ENCODE peak calls at places on chromosomes 7 and 10, in ten cellular contexts. One of them, this sample, is unnamed.

GRCh38 chr10:70198696-70199466 is 28.6 kb upstream of the SAR1A start:
- DNase-seq in fibroblast of lung: no peak
- DNase-seq in HCT116: no peak
- DNase-seq in lung: no peak
- DNase-seq in hepatocyte: no peak
- DNase-seq in left ventricle myocardium inferior: no peak
- DNase-seq in sigmoid colon: no peak
- DNase-seq in dorsolateral prefrontal cortex: no peak
- DNase-seq in pancreas: no peak
- DNase-seq in MM.1S: no peak
- DNase-seq in this sample: no peak

GRCh38 chr10:114402233-114402632 is 2.1 kb downstream of the AFAP1L2 start:
- DNase-seq in fibroblast of lung: peak; percentile 26
- DNase-seq in HCT116: no peak
- DNase-seq in lung: no peak
- DNase-seq in hepatocyte: no peak
- DNase-seq in left ventricle myocardium inferior: no peak
- DNase-seq in sigmoid colon: no peak
- DNase-seq in dorsolateral prefrontal cortex: no peak
- DNase-seq in pancreas: no peak
- DNase-seq in MM.1S: no peak
- DNase-seq in this sample: no peak

GRCh38 chr7:158420591-158421340 is 166.9 kb downstream of the PTPRN2 start:
- DNase-seq in fibroblast of lung: no peak
- DNase-seq in HCT116: no peak
- DNase-seq in lung: no peak
- DNase-seq in hepatocyte: no peak
- DNase-seq in left ventricle myocardium inferior: no peak
- DNase-seq in sigmoid colon: no peak
- DNase-seq in dorsolateral prefrontal cortex: no peak
- DNase-seq in pancreas: no peak
- DNase-seq in MM.1S: no peak
- DNase-seq in this sample: no peak

GRCh38 chr7:98354511-98355249 is 46.2 kb downstream of the BAIAP2L1 start:
- DNase-seq in fibroblast of lung: peak; percentile 91
- DNase-seq in HCT116: peak; percentile 91
- DNase-seq in lung: peak; percentile 79
- DNase-seq in hepatocyte: peak; percentile 67
- DNase-seq in left ventricle myocardium inferior: no peak
- DNase-seq in sigmoid colon: no peak
- DNase-seq in dorsolateral prefrontal cortex: no peak
- DNase-seq in pancreas: no peak
- DNase-seq in MM.1S: no peak
- DNase-seq in this sample: no peak

GRCh38 chr7:28405662-28406061 is 6.7 kb upstream of the CREB5 start:
- DNase-seq in fibroblast of lung: peak; percentile 91
- DNase-seq in HCT116: no peak
- DNase-seq in lung: peak; percentile 40
- DNase-seq in hepatocyte: peak; percentile 8
- DNase-seq in left ventricle myocardium inferior: peak; percentile 43
- DNase-seq in sigmoid colon: peak; percentile 85
- DNase-seq in dorsolateral prefrontal cortex: no peak
- DNase-seq in pancreas: no peak
- DNase-seq in MM.1S: no peak
- DNase-seq in this sample: no peak

GRCh38 chr10:14688606-14689005 is 86.1 kb downstream of the FAM107B start:
- DNase-seq in fibroblast of lung: peak; percentile 85
- DNase-seq in HCT116: no peak
- DNase-seq in lung: no peak
- DNase-seq in hepatocyte: no peak
- DNase-seq in left ventricle myocardium inferior: no peak
- DNase-seq in sigmoid colon: no peak
- DNase-seq in dorsolateral prefrontal cortex: no peak
- DNase-seq in pancreas: no peak
- DNase-seq in MM.1S: no peak
- DNase-seq in this sample: peak; percentile 57

GRCh38 chr7:87216701-87217508 is 2.6 kb downstream of the TMEM243 start:
- DNase-seq in fibroblast of lung: no peak
- DNase-seq in HCT116: no peak
- DNase-seq in lung: no peak
- DNase-seq in hepatocyte: no peak
- DNase-seq in left ventricle myocardium inferior: no peak
- DNase-seq in sigmoid colon: no peak
- DNase-seq in dorsolateral prefrontal cortex: no peak
- DNase-seq in pancreas: no peak
- DNase-seq in MM.1S: peak; percentile 70
- DNase-seq in this sample: no peak

GRCh38 chr7:104160375-104160774 is 47.4 kb downstream of the ORC5 start:
- DNase-seq in fibroblast of lung: no peak
- DNase-seq in HCT116: no peak
- DNase-seq in lung: no peak
- DNase-seq in hepatocyte: peak; percentile 17
- DNase-seq in left ventricle myocardium inferior: no peak
- DNase-seq in sigmoid colon: no peak
- DNase-seq in dorsolateral prefrontal cortex: no peak
- DNase-seq in pancreas: no peak
- DNase-seq in MM.1S: peak; percentile 27
- DNase-seq in this sample: no peak

GRCh38 chr7:73885975-73886798 is 25.2 kb downstream of the TMEM270 start:
- DNase-seq in fibroblast of lung: peak; percentile 82
- DNase-seq in HCT116: no peak
- DNase-seq in lung: no peak
- DNase-seq in hepatocyte: peak; percentile 62
- DNase-seq in left ventricle myocardium inferior: peak; percentile 73
- DNase-seq in sigmoid colon: peak; percentile 91
- DNase-seq in dorsolateral prefrontal cortex: no peak
- DNase-seq in pancreas: no peak
- DNase-seq in MM.1S: no peak
- DNase-seq in this sample: no peak

GRCh38 chr7:24821045-24821853 is 64.0 kb upstream of the GSDME start:
- DNase-seq in fibroblast of lung: peak; percentile 99
- DNase-seq in HCT116: peak; percentile 95
- DNase-seq in lung: peak; percentile 47
- DNase-seq in hepatocyte: peak; percentile 84
- DNase-seq in left ventricle myocardium inferior: peak; percentile 22
- DNase-seq in sigmoid colon: peak; percentile 77
- DNase-seq in dorsolateral prefrontal cortex: peak; percentile 16
- DNase-seq in pancreas: peak; percentile 41
- DNase-seq in MM.1S: peak; percentile 92
- DNase-seq in this sample: peak; percentile 86

GRCh38 chr10:62386401-62387320 is 12.5 kb downstream of the ZNF365 start:
- DNase-seq in fibroblast of lung: peak; percentile 47
- DNase-seq in HCT116: no peak
- DNase-seq in lung: no peak
- DNase-seq in hepatocyte: no peak
- DNase-seq in left ventricle myocardium inferior: no peak
- DNase-seq in sigmoid colon: no peak
- DNase-seq in dorsolateral prefrontal cortex: no peak
- DNase-seq in pancreas: no peak
- DNase-seq in MM.1S: no peak
- DNase-seq in this sample: no peak

DNA sequence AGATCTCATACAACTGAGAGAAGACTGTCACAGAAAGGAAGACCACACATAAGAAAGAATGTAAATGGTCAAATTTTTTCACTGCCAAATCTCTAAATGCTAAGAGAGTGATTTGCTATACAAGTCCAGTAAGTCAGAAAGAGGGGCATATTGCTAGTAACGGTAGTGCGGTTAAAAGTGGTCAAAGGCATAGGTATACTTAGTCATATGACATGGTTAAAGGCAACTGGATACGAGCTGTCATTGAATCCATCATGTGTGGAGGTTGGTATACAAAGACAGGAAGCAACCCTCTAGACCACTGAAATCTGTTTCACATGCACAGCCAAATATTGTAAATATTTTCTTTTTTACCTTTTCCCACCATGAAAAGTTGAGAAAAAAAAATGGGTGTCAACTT is 4.8 kb downstream of the INHBA start:
- DNase-seq in fibroblast of lung: no peak
- DNase-seq in HCT116: no peak
- DNase-seq in lung: no peak
- DNase-seq in hepatocyte: no peak
- DNase-seq in left ventricle myocardium inferior: no peak
- DNase-seq in sigmoid colon: no peak
- DNase-seq in dorsolateral prefrontal cortex: no peak
- DNase-seq in pancreas: no peak
- DNase-seq in MM.1S: no peak
- DNase-seq in this sample: no peak
- TF ChIP-seq CTCF in fibroblast of lung: no peak
- TF ChIP-seq CTCF in HCT116: no peak
- TF ChIP-seq CTCF in lung: no peak
- TF ChIP-seq CTCF in hepatocyte: no peak
- TF ChIP-seq CTCF in left ventricle myocardium inferior: no peak
- TF ChIP-seq CTCF in sigmoid colon: no peak
- TF ChIP-seq CTCF in dorsolateral prefrontal cortex: no peak
- TF ChIP-seq CTCF in pancreas: no peak
- TF ChIP-seq CTCF in MM.1S: no peak
- TF ChIP-seq CTCF in this sample: no peak

GRCh38 chr7:134826105-134826504 is 46.7 kb downstream of the CALD1 start:
- DNase-seq in fibroblast of lung: peak; percentile 97
- DNase-seq in HCT116: no peak
- DNase-seq in lung: no peak
- DNase-seq in hepatocyte: no peak
- DNase-seq in left ventricle myocardium inferior: no peak
- DNase-seq in sigmoid colon: no peak
- DNase-seq in dorsolateral prefrontal cortex: no peak
- DNase-seq in pancreas: no peak
- DNase-seq in MM.1S: no peak
- DNase-seq in this sample: peak; percentile 31
- H3K4me3 ChIP-seq in fibroblast of lung: no peak overlapping the region
- H3K4me3 ChIP-seq in HCT116: no peak overlapping the region
- H3K4me3 ChIP-seq in lung: no peak overlapping the region
- H3K4me3 ChIP-seq in hepatocyte: no peak overlapping the region
- H3K4me3 ChIP-seq in left ventricle myocardium inferior: peak overlapping the region; percentile 51
- H3K4me3 ChIP-seq in sigmoid colon: no peak overlapping the region
- H3K4me3 ChIP-seq in dorsolateral prefrontal cortex: no peak overlapping the region
- H3K4me3 ChIP-seq in pancreas: no peak overlapping the region
- H3K4me3 ChIP-seq in MM.1S: no peak overlapping the region
- H3K4me3 ChIP-seq in this sample: no peak overlapping the region

GRCh38 chr10:1739751-1740150 is 2.4 kb upstream of the ADARB2 start:
- DNase-seq in fibroblast of lung: no peak
- DNase-seq in HCT116: no peak
- DNase-seq in lung: no peak
- DNase-seq in hepatocyte: no peak
- DNase-seq in left ventricle myocardium inferior: no peak
- DNase-seq in sigmoid colon: no peak
- DNase-seq in dorsolateral prefrontal cortex: peak; percentile 65
- DNase-seq in pancreas: no peak
- DNase-seq in MM.1S: no peak
- DNase-seq in this sample: no peak

GRCh38 chr10:1744524-1744923 is 7.2 kb upstream of the ADARB2 start:
- DNase-seq in fibroblast of lung: no peak
- DNase-seq in HCT116: no peak
- DNase-seq in lung: no peak
- DNase-seq in hepatocyte: no peak
- DNase-seq in left ventricle myocardium inferior: no peak
- DNase-seq in sigmoid colon: no peak
- DNase-seq in dorsolateral prefrontal cortex: no peak
- DNase-seq in pancreas: no peak
- DNase-seq in MM.1S: no peak
- DNase-seq in this sample: no peak

GRCh38 chr10:1737222-1738061 is at the start of gene ADARB2:
- DNase-seq in fibroblast of lung: peak; percentile 2
- DNase-seq in HCT116: no peak
- DNase-seq in lung: no peak
- DNase-seq in hepatocyte: peak; percentile 61
- DNase-seq in left ventricle myocardium inferior: no peak
- DNase-seq in sigmoid colon: no peak
- DNase-seq in dorsolateral prefrontal cortex: peak; percentile 73
- DNase-seq in pancreas: no peak
- DNase-seq in MM.1S: no peak
- DNase-seq in this sample: no peak

GRCh38 chr10:1738950-1739349 is 1.6 kb upstream of the ADARB2 start:
- DNase-seq in fibroblast of lung: no peak
- DNase-seq in HCT116: no peak
- DNase-seq in lung: no peak
- DNase-seq in hepatocyte: no peak
- DNase-seq in left ventricle myocardium inferior: no peak
- DNase-seq in sigmoid colon: no peak
- DNase-seq in dorsolateral prefrontal cortex: no peak
- DNase-seq in pancreas: no peak
- DNase-seq in MM.1S: no peak
- DNase-seq in this sample: no peak

GRCh38 chr10:1741450-1741849 is 4.1 kb upstream of the ADARB2 start:
- DNase-seq in fibroblast of lung: no peak
- DNase-seq in HCT116: no peak
- DNase-seq in lung: no peak
- DNase-seq in hepatocyte: no peak
- DNase-seq in left ventricle myocardium inferior: no peak
- DNase-seq in sigmoid colon: no peak
- DNase-seq in dorsolateral prefrontal cortex: no peak
- DNase-seq in pancreas: no peak
- DNase-seq in MM.1S: no peak
- DNase-seq in this sample: no peak
- H3K27me3 ChIP-seq in fibroblast of lung: no peaks in the 10 kb centered on the region
- H3K27me3 ChIP-seq in HCT116: no peaks in the 10 kb centered on the region
- H3K27me3 ChIP-seq in lung: peaks cover 11% of the 10 kb centered on the region
- H3K27me3 ChIP-seq in hepatocyte: peaks cover 53% of the 10 kb centered on the region
- H3K27me3 ChIP-seq in left ventricle myocardium inferior: peaks cover 96% of the 10 kb centered on the region
- H3K27me3 ChIP-seq in sigmoid colon: peaks cover 26% of the 10 kb centered on the region
- H3K27me3 ChIP-seq in dorsolateral prefrontal cortex: peaks cover 47% of the 10 kb centered on the region
- H3K27me3 ChIP-seq in pancreas: no peaks in the 10 kb centered on the region
- H3K27me3 ChIP-seq in MM.1S: no peaks in the 10 kb centered on the region
- H3K27me3 ChIP-seq in this sample: no peaks in the 10 kb centered on the region

DNA sequence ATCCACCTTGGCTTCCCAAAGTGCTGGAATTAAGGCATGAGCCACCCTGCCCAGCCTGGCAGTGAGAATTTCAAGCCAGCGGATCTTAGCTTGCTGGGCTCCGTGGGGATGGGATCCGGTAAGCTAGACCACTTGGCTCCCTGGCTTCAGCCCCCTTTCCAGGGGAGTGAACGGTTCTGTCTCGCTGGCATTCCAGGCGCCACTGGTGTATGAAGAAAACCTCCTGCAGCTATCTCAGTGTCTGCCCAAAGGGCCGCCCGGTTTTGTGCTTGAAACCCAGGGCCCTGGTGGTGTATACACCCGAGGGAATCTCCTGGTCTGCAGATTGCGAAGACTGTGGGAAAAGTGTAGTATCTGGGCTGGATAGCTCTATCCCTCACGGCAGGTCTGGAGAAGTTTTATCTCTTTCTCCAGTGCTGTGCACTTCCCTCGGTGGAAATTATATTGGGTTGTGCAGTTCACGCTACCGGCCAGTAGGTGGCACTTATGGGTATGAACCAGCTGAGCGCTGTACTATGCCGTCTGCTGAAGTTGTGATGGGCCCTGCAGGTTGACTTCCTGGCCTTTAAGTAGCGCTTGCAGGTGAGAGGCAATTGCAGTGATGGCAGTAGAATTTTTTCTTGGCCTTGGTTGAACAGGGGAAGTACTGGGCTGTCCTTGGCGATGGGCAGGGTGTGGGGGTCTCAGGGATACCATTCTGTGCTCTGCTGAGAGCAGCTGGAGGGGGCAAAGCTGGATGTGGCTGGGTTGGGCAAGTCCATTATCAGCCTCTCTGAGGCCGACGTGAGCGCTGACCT is 138.0 kb upstream of the MTPN start:
- DNase-seq in fibroblast of lung: peak; percentile 31
- DNase-seq in HCT116: peak; percentile 13
- DNase-seq in lung: no peak
- DNase-seq in hepatocyte: peak; percentile 61
- DNase-seq in left ventricle myocardium inferior: no peak
- DNase-seq in sigmoid colon: no peak
- DNase-seq in dorsolateral prefrontal cortex: peak; percentile 7
- DNase-seq in pancreas: peak; percentile 44
- DNase-seq in MM.1S: peak; percentile 75
- DNase-seq in this sample: no peak
- TF ChIP-seq CTCF in fibroblast of lung: peak; percentile 57
- TF ChIP-seq CTCF in HCT116: peak; percentile 68
- TF ChIP-seq CTCF in lung: peak; percentile 60
- TF ChIP-seq CTCF in hepatocyte: peak; percentile 55
- TF ChIP-seq CTCF in left ventricle myocardium inferior: peak; percentile 81
- TF ChIP-seq CTCF in sigmoid colon: peak; percentile 29
- TF ChIP-seq CTCF in dorsolateral prefrontal cortex: peak; percentile 54
- TF ChIP-seq CTCF in pancreas: peak; percentile 71
- TF ChIP-seq CTCF in MM.1S: peak; percentile 92
- TF ChIP-seq CTCF in this sample: peak; percentile 81

This sample was measured in BJ.